ENCODE peak calls at places on chromosome 21, in nine cellular contexts. F is naive thymus-derived CD4-positive, alpha-beta T cell; A is heart right ventricle; D is HCT116; I is cardiac muscle cell; B is psoas muscle; W is GM23248; E is tibial nerve; J is CD8-positive, alpha-beta T cell. O is an unnamed sample. For H3K36me3 and H3K4me1, the result is how much of the 10 kb centered on the place peaks cover.

GRCh38 chr21:31282095-31282709 is 61.9 kb downstream of the TIAM1 start:
- DNase-seq in A (no peak), I (peak), E (no peak), J (no peak), F (no peak), D (peak), B (peak), W (peak), O (no peak)

GRCh38 chr21:23968722-23969647 is 1638.3 kb downstream of the MRPL39 start:
- DNase-seq in J (peak), E (no peak), A (no peak), D (no peak), B (no peak), I (peak), F (peak), W (peak), O (no peak)

GRCh38 chr21:32337206-32337605 is 38.6 kb downstream of the MRAP start:
- DNase-seq in W (no peak), I (no peak), D (no peak), F (no peak), B (no peak), A (no peak), E (no peak), J (no peak), O (no peak)

GRCh38 chr21:44267655-44268142 is 6.0 kb upstream of the DNMT3L start:
- DNase-seq in I (no peak), F (peak), A (no peak), J (no peak), D (no peak), B (peak), E (no peak), W (no peak), O (peak)

GRCh38 chr21:21997390-21998333 is 999.5 kb downstream of the NCAM2 start:
- DNase-seq in J (no peak), F (no peak), E (no peak), A (no peak), I (no peak), B (no peak), W (no peak), D (no peak), O (no peak)

GRCh38 chr21:45537111-45537745 is 5.0 kb downstream of the SLC19A1 start:
- DNase-seq in F (no peak), B (peak), W (no peak), A (no peak), J (no peak), E (peak), D (no peak), I (no peak), O (peak)

GRCh38 chr21:41819236-41819855 is 52.5 kb upstream of the RIPK4 start:
- DNase-seq in W (no peak), I (no peak), J (no peak), A (no peak), B (no peak), D (no peak), F (no peak), E (no peak), O (no peak)

GRCh38 chr21:45471229-45472052 is 66.5 kb downstream of the COL18A1 start:
- DNase-seq in D (no peak), F (no peak), I (no peak), E (peak), A (peak), J (no peak), W (peak), B (peak), O (peak)

GRCh38 chr21:46474365-46474764 is 15.7 kb downstream of the DIP2A start:
- DNase-seq in D (no peak), E (no peak), J (no peak), F (no peak), B (no peak), I (no peak), A (no peak), W (peak), O (no peak)

GRCh38 chr21:43618940-43619339 is 40.3 kb downstream of the HSF2BP start:
- DNase-seq in D (no peak), F (no peak), I (no peak), W (no peak), E (no peak), B (no peak), J (no peak), A (no peak), O (no peak)

GRCh38 chr21:46390603-46391545 is 66.9 kb downstream of the PCNT start:
- DNase-seq in W (no peak), I (no peak), D (no peak), B (peak), F (no peak), J (no peak), E (no peak), A (no peak), O (no peak)

GRCh38 chr21:44866780-44867179 is 6.7 kb downstream of the PTTG1IP start:
- DNase-seq in W (peak), J (no peak), I (no peak), E (no peak), D (no peak), B (no peak), A (no peak), F (no peak), O (no peak)

GRCh38 chr21:43209575-43210453 is 41.0 kb downstream of the CRYAA start:
- DNase-seq in A (no peak), I (no peak), J (no peak), F (no peak), B (peak), W (peak), E (peak), D (no peak), O (peak)

GRCh38 chr21:44952116-44952928 is 12.5 kb downstream of the SLX9 start:
- DNase-seq in J (no peak), W (no peak), D (no peak), I (peak), A (peak), F (no peak), B (peak), E (no peak), O (peak)

GRCh38 chr21:15850645-15851044 is 120.9 kb downstream of the USP25 start:
- DNase-seq in D (no peak), B (no peak), F (no peak), J (no peak), E (no peak), I (no peak), A (no peak), W (peak), O (no peak)

GRCh38 chr21:42613756-42614155 is 39.7 kb upstream of the PDE9A start:
- DNase-seq in A (no peak), B (no peak), I (no peak), D (no peak), E (no peak), F (no peak), J (no peak), W (no peak), O (no peak)

GRCh38 chr21:42609806-42610205 is 43.6 kb upstream of the PDE9A start:
- DNase-seq in F (no peak), W (no peak), D (no peak), A (no peak), J (no peak), E (no peak), B (no peak), I (no peak), O (no peak)

GRCh38 chr21:26388731-26389231 is 184.3 kb downstream of the CYYR1 start:
- DNase-seq in B (no peak), E (no peak), F (no peak), J (no peak), I (no peak), W (peak), D (no peak), A (no peak), O (no peak)

GRCh38 chr21:39750670-39751069 is 5.7 kb downstream of the IGSF5 start:
- DNase-seq in F (no peak), J (no peak), E (no peak), B (no peak), I (no peak), D (no peak), A (no peak), W (no peak), O (no peak)
- H3K36me3 ChIP-seq in F (under half), J (under half), E (under half), B (under half), I (under half), D (under half), A (under half), W (under half), O (under half)

GRCh38 chr21:25296239-25296638 is 311.0 kb downstream of the MRPL39 start:
- DNase-seq in I (no peak), J (no peak), A (no peak), B (no peak), F (no peak), W (no peak), E (no peak), D (no peak), O (no peak)
- H3K4me1 ChIP-seq in I (under half), J (under half), A (under half), B (under half), F (under half), W (under half), E (under half), D (under half), O (under half)

GRCh38 chr21:30240661-30241060 is 24.8 kb upstream of the CLDN8 start:
- DNase-seq in J (no peak), B (no peak), I (no peak), A (no peak), W (no peak), D (no peak), F (no peak), E (no peak), O (no peak)
- H3K27ac ChIP-seq in J (no peak), B (no peak), I (no peak), A (no peak), W (no peak), D (no peak), F (no peak), E (no peak), O (no peak)

GRCh38 chr21:34639882-34640788 is 25.2 kb upstream of the RCAN1 start:
- DNase-seq in E (no peak), D (no peak), J (no peak), I (no peak), F (no peak), A (no peak), W (peak), B (no peak), O (no peak)
- H3K36me3 ChIP-seq in E (under half), D (under half), J (under half), I (under half), F (under half), A (under half), W (under half), B (under half), O (under half)